ENCODE peak calls at places on chromosomes 7 and 10, in four cellular contexts. Z is HepG2, S is HCT116, D is GM12878. P is an unnamed sample.

GRCh38 chr7:85030893-85031292 is 156.0 kb downstream of the SEMA3D start:
- DNase-seq in Z (peak; percentile 5), D (no peak), S (peak; percentile 26), P (no peak)

GRCh38 chr10:132118366-132118765 is 52.6 kb downstream of the JAKMIP3 start:
- DNase-seq in Z (no peak), S (no peak), D (no peak), P (no peak)

GRCh38 chr10:80671847-80672246 is 134.1 kb downstream of the SH2D4B start:
- DNase-seq in Z (no peak), D (no peak), S (no peak), P (no peak)

GRCh38 chr7:121016976-121017375 is 28.5 kb downstream of the CPED1 start:
- DNase-seq in D (no peak), Z (no peak), S (no peak), P (no peak)

GRCh38 chr7:30900053-30900452 is 11.6 kb upstream of the AQP1 start:
- DNase-seq in Z (no peak), D (no peak), S (no peak), P (no peak)

GRCh38 chr7:47495269-47495875 is 86.5 kb downstream of the TNS3 start:
- DNase-seq in Z (no peak), D (no peak), S (no peak), P (no peak)

GRCh38 chr10:51269816-51270215 is 195.5 kb downstream of the PRKG1 start:
- DNase-seq in S (no peak), D (no peak), Z (no peak), P (no peak)

GRCh38 chr7:17367502-17367901 is 69.0 kb downstream of the AHR start:
- DNase-seq in D (no peak), S (no peak), Z (no peak), P (no peak)

GRCh38 chr7:18109762-18110161 is 82.1 kb upstream of the PRPS1L1 start:
- DNase-seq in D (no peak), Z (no peak), S (no peak), P (no peak)

GRCh38 chr7:157867685-157868305 is 531.0 kb downstream of the DNAJB6 start:
- DNase-seq in Z (no peak), D (no peak), S (no peak), P (no peak)

GRCh38 chr10:17782921-17783665 is 26.1 kb upstream of the MRC1 start:
- DNase-seq in D (no peak), Z (no peak), S (no peak), P (no peak)

GRCh38 chr10:7199152-7199760 is 211.6 kb downstream of the SFMBT2 start:
- DNase-seq in S (no peak), Z (no peak), D (no peak), P (no peak)

GRCh38 chr10:79331226-79331625 is 16.0 kb upstream of the PPIF start:
- DNase-seq in S (no peak), Z (no peak), D (no peak), P (no peak)

GRCh38 chr10:48993627-48994026 is 54.0 kb upstream of the LRRC18 start:
- DNase-seq in S (no peak), D (no peak), Z (no peak), P (no peak)

GRCh38 chr10:3935141-3935540 is 150.1 kb upstream of the KLF6 start:
- DNase-seq in Z (no peak), S (no peak), D (peak; percentile 92), P (no peak)

GRCh38 chr10:124864421-124865193 is 63.0 kb downstream of the ABRAXAS2 start:
- DNase-seq in S (peak; percentile 61), D (no peak), Z (peak; percentile 79), P (no peak)

GRCh38 chr7:12647364-12648219 is 39.8 kb upstream of the ARL4A start:
- DNase-seq in D (no peak), Z (peak; percentile 92), S (peak; percentile 80), P (no peak)

GRCh38 chr7:130324270-130324669 is 20.3 kb upstream of the CPA5 start:
- DNase-seq in D (no peak), S (no peak), Z (no peak), P (no peak)

GRCh38 chr7:17530249-17530648 is 231.8 kb downstream of the AHR start:
- DNase-seq in Z (no peak), S (no peak), D (no peak), P (no peak)

GRCh38 chr7:152435384-152436278 is at the start of gene KMT2C:
- DNase-seq in D (no peak), Z (no peak), S (no peak), P (no peak)

GRCh38 chr10:86674912-86675311 is 6.6 kb downstream of the LDB3 start:
- DNase-seq in Z (no peak), S (no peak), D (no peak), P (no peak)

GRCh38 chr10:30728127-30728526 is 98.6 kb upstream of the LYZL2 start:
- DNase-seq in S (no peak), Z (no peak), D (no peak), P (no peak)

GRCh38 chr7:12517451-12517850 is 53.1 kb upstream of the SCIN start:
- DNase-seq in S (no peak), D (no peak), Z (no peak), P (no peak)

GRCh38 chr10:46518028-46518725 is 38.3 kb downstream of the GPRIN2 start:
- DNase-seq in Z (no peak), S (no peak), D (no peak), P (no peak)

GRCh38 chr7:101912711-101913110 is 95.3 kb downstream of the CUX1 start:
- DNase-seq in S (no peak), Z (no peak), D (no peak), P (no peak)

GRCh38 chr7:11120675-11121220 is 147.1 kb downstream of the PHF14 start:
- DNase-seq in S (no peak), D (no peak), Z (no peak), P (no peak)

GRCh38 chr10:129972966-129973673 is 9.0 kb upstream of the EBF3 start:
- DNase-seq in Z (no peak), S (no peak), D (no peak), P (no peak)

GRCh38 chr10:5014936-5015335 is 11.3 kb upstream of the AKR1C2 start:
- DNase-seq in S (no peak), Z (peak; percentile 29), D (no peak), P (no peak)

GRCh38 chr7:131235489-131236317 is 92.0 kb upstream of the MKLN1 start:
- DNase-seq in Z (peak; percentile 16), D (no peak), S (peak; percentile 74), P (no peak)

GRCh38 chr7:110813986-110814385 is 276.9 kb upstream of the LRRN3 start:
- DNase-seq in Z (no peak), S (no peak), D (no peak), P (no peak)

GRCh38 chr10:78299861-78300453 is 266.3 kb downstream of the RPS24 start:
- DNase-seq in Z (no peak), D (peak; percentile 3), S (peak; percentile 2), P (no peak)

GRCh38 chr10:78821052-78821451 is 247.7 kb upstream of the ZMIZ1 start:
- DNase-seq in Z (no peak), D (no peak), S (no peak), P (no peak)

GRCh38 chr7:142997590-142997989 is 29.3 kb downstream of the OR9A2 start:
- DNase-seq in S (no peak), Z (no peak), D (no peak), P (no peak)

GRCh38 chr7:142992427-142992826 is 30.3 kb upstream of the KEL start:
- DNase-seq in S (no peak), D (no peak), Z (no peak), P (no peak)
- TF ChIP-seq ZNF274 in S (no peak), D (no peak), Z (no peak), P (no peak)

DNA sequence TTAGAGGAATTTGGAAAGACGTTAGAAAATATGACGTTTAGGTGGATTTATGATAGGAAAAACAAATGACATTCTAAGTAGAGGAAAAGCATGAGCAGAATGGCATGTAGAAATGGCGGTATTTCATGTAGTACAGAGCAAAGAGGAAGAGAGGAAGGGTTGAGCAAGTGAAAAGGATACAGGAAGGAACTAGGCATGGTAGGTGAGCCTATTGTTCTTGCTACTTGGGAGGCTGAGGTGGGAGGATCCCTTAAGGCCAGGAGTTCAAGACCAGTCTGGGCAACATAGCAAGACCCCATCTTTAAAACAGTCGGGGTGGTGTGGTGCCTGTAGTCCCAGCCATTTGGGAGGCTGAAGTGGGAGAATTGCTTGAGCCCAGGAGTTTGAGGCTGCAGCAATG is 1.2 kb downstream of the GTPBP10 start:
- DNase-seq in Z (no peak), S (no peak), D (no peak), P (no peak)
- H3K4me3 ChIP-seq in Z (peak overlapping the region; percentile 89), S (peak overlapping the region; percentile 97), D (peak overlapping the region; percentile 92), P (no peak overlapping the region)

DNA sequence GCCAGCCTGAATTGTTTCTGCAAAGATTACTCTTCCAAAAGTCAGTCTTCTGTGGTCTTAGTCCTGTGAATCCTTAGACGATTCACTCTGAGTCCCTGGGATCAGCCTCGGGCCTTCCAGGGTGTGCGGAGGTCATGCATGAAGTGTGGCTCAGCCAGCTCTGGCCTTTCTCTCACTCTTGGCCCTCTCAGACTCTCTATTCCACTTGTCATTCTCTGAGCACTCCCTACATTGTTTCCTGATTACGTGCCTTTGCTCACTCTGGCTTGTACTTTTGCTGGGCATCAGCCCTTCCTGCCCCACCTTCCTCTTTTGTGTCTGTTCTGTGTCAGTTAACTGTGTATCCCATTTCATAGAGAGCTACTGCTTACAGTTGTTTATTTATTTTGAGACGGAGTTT is 36.0 kb downstream of the CCNY start:
- DNase-seq in Z (no peak), S (no peak), D (no peak), P (no peak)
- TF ChIP-seq ZNF274 in Z (no peak), S (no peak), D (no peak), P (no peak)

DNA sequence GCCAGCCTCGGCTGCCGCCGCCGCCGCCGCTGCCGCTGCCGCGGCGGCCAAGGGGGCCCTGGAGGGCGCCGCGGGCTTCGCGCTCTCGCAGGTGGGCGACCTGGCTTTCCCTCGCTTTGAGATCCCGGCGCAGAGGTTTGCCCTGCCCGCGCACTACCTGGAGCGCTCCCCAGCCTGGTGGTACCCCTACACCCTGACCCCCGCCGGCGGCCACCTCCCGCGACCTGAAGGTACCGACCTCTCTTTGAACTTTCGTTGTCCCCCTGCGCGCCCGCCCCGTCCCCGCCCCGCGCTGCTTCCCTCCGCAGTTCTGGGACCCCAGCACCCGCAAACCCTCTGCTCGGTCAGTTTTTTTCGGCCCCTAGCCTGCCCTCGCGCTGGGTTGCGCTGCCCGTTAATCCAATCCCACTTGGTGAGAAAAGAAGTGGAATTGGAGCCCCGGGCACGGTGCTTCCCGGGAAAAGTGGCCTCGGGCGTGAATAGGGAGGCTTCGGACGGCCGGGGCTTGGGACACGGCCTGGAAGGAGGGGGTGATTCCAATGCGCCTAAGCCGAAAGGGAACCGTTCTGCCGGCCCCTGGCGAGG is 543 bp downstream of the HMX3 start:
- DNase-seq in S (no peak), Z (no peak), D (no peak), P (no peak)
- H3K4me3 ChIP-seq in S (no peak overlapping the region), Z (peak overlapping the region; percentile 37), D (peak overlapping the region; percentile 86), P (no peak overlapping the region)

DNA sequence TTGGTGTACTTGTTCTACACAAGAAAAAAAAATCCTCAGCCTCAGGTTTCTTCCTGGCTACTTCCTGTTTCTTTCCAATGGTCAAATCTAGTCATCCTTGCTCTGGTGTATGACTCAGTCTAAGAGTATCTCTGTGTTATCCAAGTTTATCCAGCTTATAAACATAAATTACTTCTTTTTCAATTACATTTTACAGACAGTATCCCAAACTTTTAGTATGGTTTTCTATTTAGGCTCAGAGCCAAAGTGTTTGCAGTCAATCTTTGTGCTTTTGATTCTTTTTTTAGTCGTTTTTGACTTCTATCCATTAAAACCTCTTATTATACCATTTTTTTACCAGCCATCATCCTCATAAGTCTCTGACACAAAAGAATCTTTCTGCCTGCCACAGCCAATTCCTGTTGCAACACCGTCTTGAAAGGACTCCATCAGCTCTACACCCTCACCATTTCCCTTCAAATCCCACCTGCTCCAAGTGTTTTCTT is 294.6 kb downstream of the PTEN start:
- DNase-seq in Z (no peak), D (no peak), S (no peak), P (no peak)
- TF ChIP-seq ZNF274 in Z (no peak), D (no peak), S (no peak), P (no peak)

P was measured in NT2/D1.